ENCODE peak calls at places on chromosomes 16 and 17, in eight cellular contexts. A, E, M, H, N, V, I and K are unnamed samples.

GRCh38 chr16:56367764-56368163 is 57.6 kb downstream of the AMFR start:
- DNase-seq in A (no peak), E (no peak), M (no peak), H (no peak), N (no peak), V (no peak), I (no peak), K (no peak)

GRCh38 chr16:66984902-66985311 is 3.5 kb upstream of the CES4A start:
- DNase-seq in A (no peak), E (no peak), M (no peak), H (no peak), N (no peak), V (no peak), I (no peak), K (no peak)

GRCh38 chr17:57366558-57367351 is 110.4 kb downstream of the MSI2 start:
- DNase-seq in A (no peak), E (no peak), M (no peak), H (no peak), N (no peak), V (no peak), I (no peak), K (no peak)

GRCh38 chr17:45171338-45172231 is 9.9 kb downstream of the HEXIM2 start:
- DNase-seq in A (no peak), E (peak), M (peak), H (no peak), N (no peak), V (peak), I (peak), K (peak)

GRCh38 chr16:66551362-66551761 is 1.0 kb upstream of the CKLF start:
- DNase-seq in A (no peak), E (no peak), M (no peak), H (peak), N (peak), V (peak), I (no peak), K (no peak)

GRCh38 chr17:12231027-12231682 is 210.5 kb downstream of the MAP2K4 start:
- DNase-seq in A (no peak), E (no peak), M (no peak), H (no peak), N (no peak), V (no peak), I (peak), K (no peak)

GRCh38 chr17:2227025-2227699 is 76.4 kb downstream of the SMG6 start:
- DNase-seq in A (no peak), E (no peak), M (no peak), H (no peak), N (no peak), V (no peak), I (peak), K (no peak)

GRCh38 chr16:81921415-81921814 is 89.9 kb downstream of the SDR42E1 start:
- DNase-seq in A (no peak), E (no peak), M (no peak), H (no peak), N (no peak), V (no peak), I (peak), K (no peak)

GRCh38 chr17:78281249-78281865 is 49.9 kb downstream of the TMEM235 start:
- DNase-seq in A (no peak), E (no peak), M (no peak), H (no peak), N (no peak), V (no peak), I (no peak), K (no peak)

GRCh38 chr16:4663756-4664465 is 29.5 kb upstream of the NUDT16L1 start:
- DNase-seq in A (no peak), E (peak), M (peak), H (no peak), N (no peak), V (peak), I (no peak), K (no peak)

GRCh38 chr16:79609861-79610260 is 9.3 kb upstream of the MAF start:
- DNase-seq in A (no peak), E (no peak), M (peak), H (no peak), N (no peak), V (no peak), I (peak), K (no peak)

GRCh38 chr17:74414510-74414909 is 17.4 kb upstream of the GPRC5C start:
- DNase-seq in A (no peak), E (no peak), M (no peak), H (no peak), N (no peak), V (no peak), I (no peak), K (no peak)

GRCh38 chr17:15516150-15516549 is 47.1 kb downstream of the TVP23C start:
- DNase-seq in A (no peak), E (no peak), M (no peak), H (no peak), N (no peak), V (no peak), I (peak), K (no peak)

GRCh38 chr17:79388556-79389295 is 222.1 kb downstream of the RBFOX3 start:
- DNase-seq in A (no peak), E (peak), M (no peak), H (peak), N (no peak), V (peak), I (peak), K (no peak)

GRCh38 chr16:35131429-35131828 is 1672.0 kb downstream of the TP53TG3F start:
- DNase-seq in A (no peak), E (no peak), M (no peak), H (no peak), N (no peak), V (no peak), I (no peak), K (no peak)

GRCh38 chr16:84683691-84684591 is 15.9 kb upstream of the USP10 start:
- DNase-seq in A (no peak), E (no peak), M (no peak), H (no peak), N (no peak), V (no peak), I (no peak), K (no peak)

DNA sequence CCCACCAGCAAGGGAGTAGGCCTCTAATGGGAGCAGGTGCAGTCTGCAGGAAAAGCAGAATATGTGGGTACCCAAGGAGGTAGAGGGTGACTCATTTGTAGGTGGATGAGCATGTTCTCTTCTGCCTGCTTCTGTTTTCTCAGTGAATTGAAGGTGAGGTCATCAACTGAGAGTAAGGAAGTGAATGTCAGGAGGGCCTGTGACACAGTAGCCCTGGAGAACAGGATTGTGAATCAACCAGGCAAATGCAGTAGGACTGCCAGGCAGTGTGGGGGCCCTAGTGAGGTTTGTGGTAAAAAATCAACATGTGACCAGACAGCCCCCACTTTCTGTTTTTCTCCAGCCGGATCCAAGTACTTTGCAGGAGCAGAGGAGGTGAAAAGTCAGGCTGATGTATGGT is 150.5 kb upstream of the SOX9 start:
- DNase-seq in A (no peak), E (no peak), M (no peak), H (no peak), N (no peak), V (no peak), I (peak), K (no peak)
- TF ChIP-seq CTCF in A (no peak), E (no peak), M (no peak), H (no peak), N (no peak), V (no peak), I (peak), K (no peak)

GRCh38 chr16:90016339-90016950 is 2.8 kb downstream of the DBNDD1 start:
- DNase-seq in A (no peak), E (no peak), M (no peak), H (no peak), N (no peak), V (no peak), I (no peak), K (no peak)
- TF ChIP-seq CTCF in A (no peak), E (no peak), M (no peak), H (no peak), N (no peak), V (no peak), I (no peak), K (no peak)

GRCh38 chr17:68463211-68463990 is 6.1 kb upstream of the WIPI1 start:
- DNase-seq in A (no peak), E (no peak), M (no peak), H (no peak), N (no peak), V (no peak), I (no peak), K (no peak)
- TF ChIP-seq CTCF in A (no peak), E (no peak), M (no peak), H (peak), N (peak), V (no peak), I (no peak), K (peak)

GRCh38 chr16:83393196-83393981 is 414.4 kb upstream of the HSBP1 start:
- DNase-seq in A (no peak), E (no peak), M (no peak), H (no peak), N (no peak), V (no peak), I (no peak), K (no peak)
- TF ChIP-seq CTCF in A (peak), E (no peak), M (no peak), H (peak), N (no peak), V (no peak), I (no peak), K (peak)

GRCh38 chr17:81403040-81403467 is 7.8 kb downstream of the BAHCC1 start:
- DNase-seq in A (no peak), E (no peak), M (no peak), H (no peak), N (no peak), V (no peak), I (no peak), K (no peak)
- TF ChIP-seq CTCF in A (no peak), E (no peak), M (no peak), H (peak), N (no peak), V (no peak), I (no peak), K (peak)

GRCh38 chr17:33520404-33521032 is 227.4 kb upstream of the ASIC2 start:
- DNase-seq in A (no peak), E (no peak), M (no peak), H (peak), N (peak), V (peak), I (no peak), K (no peak)
- TF ChIP-seq CTCF in A (peak), E (peak), M (no peak), H (peak), N (peak), V (peak), I (peak), K (peak)

DNA sequence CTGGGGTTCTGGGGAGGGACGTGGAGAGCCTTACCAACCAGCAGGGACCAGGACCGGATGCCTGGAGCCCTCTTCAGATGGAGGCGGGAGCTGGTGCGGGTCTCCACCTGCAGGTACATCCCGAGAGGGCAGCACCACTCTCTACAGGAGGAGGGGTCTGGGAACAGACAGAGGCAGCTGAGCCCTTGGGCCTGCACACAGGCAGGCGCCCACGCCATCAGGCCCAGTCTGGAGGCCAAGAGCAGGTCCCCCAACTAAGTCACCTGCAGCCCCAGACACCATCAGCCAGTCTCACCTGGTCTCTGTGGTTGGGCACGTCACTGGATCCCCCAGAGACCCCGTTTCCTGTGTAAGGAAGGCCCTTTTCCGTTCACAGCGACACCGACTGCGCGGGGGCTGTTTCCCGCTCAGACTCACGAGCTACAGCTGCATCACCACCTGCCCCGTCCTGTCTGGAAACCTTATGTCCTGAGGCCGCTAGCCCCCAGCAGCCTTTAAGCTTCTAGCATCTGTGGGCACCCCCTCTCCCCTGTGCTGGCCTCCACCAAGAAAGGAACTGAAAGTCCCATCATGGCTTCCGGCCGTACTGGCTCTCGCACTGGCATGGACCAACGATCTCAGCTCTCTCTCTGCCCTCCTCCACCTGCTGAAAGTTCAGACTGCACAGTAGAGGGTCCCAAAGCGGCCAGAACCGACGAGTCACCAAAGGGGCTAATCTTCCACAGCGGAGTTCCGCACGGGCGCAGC is 1.2 kb downstream of the CYBC1 start:
- DNase-seq in A (no peak), E (peak), M (no peak), H (no peak), N (peak), V (no peak), I (no peak), K (no peak)
- TF ChIP-seq CTCF in A (no peak), E (no peak), M (no peak), H (no peak), N (no peak), V (no peak), I (no peak), K (no peak)

GRCh38 chr16:87951550-87952538 is 610 bp downstream of the BANP start:
- DNase-seq in A (no peak), E (no peak), M (no peak), H (no peak), N (peak), V (peak), I (no peak), K (no peak)
- TF ChIP-seq CTCF in A (peak), E (peak), M (no peak), H (peak), N (no peak), V (no peak), I (no peak), K (peak)